ENCODE peak calls at places on chromosome 22, in ten cellular contexts. O is mucosa of descending colon, F is H1, U is heart right ventricle, A is NB4, S is astrocyte of the spinal cord, B is GM20000, G is brain microvascular endothelial cell, H is cardiac fibroblast, R is ovary. L is an unnamed sample.

GRCh38 chr22:27614291-27615007 is 187.1 kb downstream of the MN1 start:
- DNase-seq in A (no peak), F (no peak), R (no peak), O (no peak), G (no peak), S (no peak), B (no peak), H (no peak), U (no peak), L (no peak)

GRCh38 chr22:29044657-29045176 is 16.9 kb downstream of the C22orf31 start:
- DNase-seq in F (no peak), G (peak; percentile 74), O (no peak), A (no peak), B (no peak), R (no peak), H (peak; percentile 84), U (no peak), S (peak; percentile 78), L (no peak)

GRCh38 chr22:27972732-27973698 is 54.0 kb upstream of the PITPNB start:
- DNase-seq in A (no peak), S (peak; percentile 21), B (no peak), R (no peak), U (no peak), F (no peak), H (no peak), G (no peak), O (peak; percentile 15), L (no peak)

GRCh38 chr22:22248878-22249277 is 4.3 kb downstream of the VPREB1 start:
- DNase-seq in G (no peak), U (no peak), F (no peak), A (peak; percentile 65), S (no peak), O (no peak), B (peak; percentile 16), R (no peak), H (no peak), L (no peak)

GRCh38 chr22:23127055-23127756 is 14.6 kb downstream of the RSPH14 start:
- DNase-seq in U (no peak), G (no peak), A (no peak), S (no peak), B (no peak), R (no peak), F (no peak), H (no peak), O (no peak), L (no peak)

GRCh38 chr22:30574095-30574981 is at the start of gene GAL3ST1:
- DNase-seq in A (no peak), R (no peak), B (peak; percentile 43), O (peak; percentile 71), U (no peak), S (no peak), G (no peak), H (no peak), F (no peak), L (no peak)

GRCh38 chr22:22463855-22464540 is 44.5 kb downstream of the ZNF280B start:
- DNase-seq in A (peak; percentile 72), O (peak; percentile 82), H (peak; percentile 80), F (no peak), S (peak; percentile 52), R (peak; percentile 57), U (peak; percentile 51), B (peak; percentile 63), G (peak; percentile 66), L (peak; percentile 26)

GRCh38 chr22:46071451-46072029 is 78.8 kb upstream of the PPARA start:
- DNase-seq in H (peak; percentile 97), F (no peak), O (peak; percentile 91), R (peak; percentile 97), G (peak; percentile 80), U (peak; percentile 97), B (no peak), A (peak; percentile 85), S (peak; percentile 97), L (no peak)

GRCh38 chr22:28674121-28674563 is 5.5 kb downstream of the TTC28 start:
- DNase-seq in S (peak; percentile 71), G (peak; percentile 18), U (no peak), R (no peak), F (no peak), B (peak; percentile 72), H (peak; percentile 64), O (no peak), A (peak; percentile 88), L (no peak)

GRCh38 chr22:44249376-44250147 is 63.2 kb downstream of the SHISAL1 start:
- DNase-seq in G (no peak), H (no peak), R (no peak), F (no peak), A (no peak), O (no peak), S (no peak), U (no peak), B (no peak), L (no peak)

GRCh38 chr22:23251445-23252093 is 71.3 kb downstream of the BCR start:
- DNase-seq in B (no peak), H (peak; percentile 50), R (no peak), U (no peak), F (no peak), A (peak; percentile 18), O (peak; percentile 30), G (no peak), S (no peak), L (no peak)

GRCh38 chr22:46171940-46172339 is 21.6 kb downstream of the PPARA start:
- DNase-seq in F (no peak), U (no peak), A (no peak), G (peak; percentile 21), S (peak; percentile 62), H (peak; percentile 80), B (no peak), O (peak; percentile 79), R (peak; percentile 61), L (no peak)

GRCh38 chr22:20186871-20187546 is 36.2 kb upstream of the CCDC188 start:
- DNase-seq in U (no peak), O (no peak), G (no peak), B (no peak), R (no peak), S (no peak), F (no peak), H (no peak), A (no peak), L (no peak)

GRCh38 chr22:37661160-37661924 is 2.8 kb downstream of the PDXP start:
- DNase-seq in G (peak; percentile 60), A (peak; percentile 47), B (no peak), S (peak; percentile 77), R (peak; percentile 42), O (no peak), U (no peak), H (peak; percentile 83), F (no peak), L (no peak)
- TF ChIP-seq CTCF in G (peak; percentile 77), A (peak; percentile 30), B (peak; percentile 51), S (peak; percentile 70), R (peak; percentile 8), O (no peak), U (peak; percentile 49), H (peak; percentile 49), F (peak; percentile 51), L (peak; percentile 48)

DNA sequence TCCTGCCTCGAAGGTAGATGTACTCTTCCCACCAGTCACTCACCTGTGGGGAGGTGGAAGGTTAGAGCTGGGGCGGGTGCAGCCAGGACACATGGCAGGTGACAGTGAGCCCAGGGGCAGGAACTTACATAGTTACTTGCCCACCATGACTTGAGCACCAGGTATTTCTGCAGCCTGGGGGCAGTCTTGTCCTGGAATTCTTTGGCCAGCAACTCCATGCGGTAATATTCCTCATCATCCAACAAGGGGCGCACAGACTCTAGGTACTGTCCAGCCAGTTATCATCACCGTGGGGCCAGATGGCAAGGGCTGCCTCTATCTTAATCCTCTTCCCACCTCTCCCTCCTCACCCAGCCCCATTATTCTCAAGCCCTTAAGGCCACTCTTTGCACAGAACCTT is 2.2 kb downstream of the CPT1B start:
- DNase-seq in G (peak; percentile 12), R (no peak), O (peak; percentile 55), S (peak; percentile 17), A (peak; percentile 53), U (no peak), H (peak; percentile 48), B (no peak), F (no peak), L (peak; percentile 49)
- TF ChIP-seq CTCF in G (peak; percentile 67), R (no peak), O (no peak), S (peak; percentile 49), A (no peak), U (peak; percentile 42), H (peak; percentile 15), B (no peak), F (peak; percentile 40), L (peak; percentile 68)

GRCh38 chr22:42617155-42617983 is 2.7 kb upstream of the POLDIP3 start:
- DNase-seq in B (no peak), R (no peak), G (no peak), O (peak; percentile 27), A (no peak), S (no peak), F (no peak), U (no peak), H (no peak), L (no peak)

GRCh38 chr22:42613869-42614268 is 814 bp downstream of the POLDIP3 start:
- DNase-seq in G (no peak), U (no peak), R (no peak), F (no peak), O (no peak), H (peak; percentile 50), A (peak; percentile 56), B (peak; percentile 63), S (no peak), L (no peak)

GRCh38 chr22:42612336-42612735 is 2.3 kb downstream of the POLDIP3 start:
- DNase-seq in H (no peak), R (no peak), U (no peak), S (no peak), A (no peak), B (no peak), F (no peak), G (no peak), O (no peak), L (no peak)

GRCh38 chr22:42615092-42615859 is 593 bp upstream of the POLDIP3 start:
- DNase-seq in B (peak; percentile 91), R (peak; percentile 91), F (peak; percentile 97), S (peak; percentile 99), H (peak; percentile 99), A (peak; percentile 98), O (peak; percentile 89), G (peak; percentile 99), U (peak; percentile 91), L (no peak)

GRCh38 chr22:42614312-42615091 is at the start of gene POLDIP3:
- DNase-seq in O (peak; percentile 100), B (peak; percentile 99), F (peak; percentile 98), R (peak; percentile 100), H (peak; percentile 99), A (peak; percentile 98), S (peak; percentile 99), G (peak; percentile 97), U (peak; percentile 99), L (peak; percentile 49)
- TF ChIP-seq CTCF in O (peak; percentile 24), B (no peak), F (no peak), R (no peak), H (peak; percentile 16), A (no peak), S (no peak), G (peak; percentile 44), U (peak; percentile 41), L (no peak)

DNA sequence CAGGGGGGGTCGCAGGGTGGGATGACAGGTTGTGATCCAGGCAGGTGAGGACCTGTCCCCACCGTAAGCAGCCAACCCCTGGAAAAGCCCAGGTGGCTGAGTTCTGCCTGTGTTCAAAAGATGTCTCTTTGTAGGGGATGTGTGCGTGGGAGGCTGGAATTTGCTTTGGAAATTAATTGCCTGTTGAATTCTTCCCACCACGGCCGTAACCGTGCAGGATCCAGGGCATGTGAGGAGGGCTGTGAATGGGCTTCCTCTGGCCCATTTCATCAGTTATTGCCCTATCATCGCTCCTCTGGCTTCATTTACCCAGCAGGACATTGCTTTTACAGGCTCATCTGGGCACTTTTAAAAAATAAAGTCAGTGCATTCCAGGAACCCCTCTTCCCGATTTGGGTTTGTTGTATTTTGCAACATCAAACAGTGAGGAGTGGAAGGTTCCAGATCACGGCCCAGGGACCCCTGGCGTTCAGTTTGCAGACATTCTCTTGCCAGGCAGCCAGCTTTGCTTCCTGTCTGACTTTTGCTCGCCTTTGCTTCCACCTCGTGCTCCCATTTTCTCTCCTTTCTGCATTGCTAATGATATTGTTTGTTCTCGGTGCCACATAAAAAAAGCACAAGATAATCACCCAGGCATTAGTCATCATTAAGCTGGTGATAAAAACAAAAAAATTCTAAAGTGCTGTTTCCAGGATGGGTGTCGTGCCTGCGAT is 1306.6 kb downstream of the BRD1 start:
- DNase-seq in A (no peak), H (no peak), B (no peak), U (no peak), F (no peak), O (no peak), R (no peak), S (no peak), G (no peak), L (no peak)
- TF ChIP-seq CTCF in A (no peak), H (no peak), B (no peak), U (no peak), F (no peak), O (no peak), R (no peak), S (no peak), G (peak; percentile 20), L (no peak)

L was measured in D721Med.